ENCODE peak calls at places on chromosomes 3 and 15, in nine cellular contexts. N is BJ; B is AG08395; L is NCI-H1930; D is aorta; H is NCI-H187; O is H54; G is nucleus accumbens; M is activated naive CD4-positive, alpha-beta T cell treated with Interleukin-2 at 50 U/mL for 16 hours. A is an unnamed sample.

GRCh38 chr3:11379238-11379823 is 107.1 kb downstream of the ATG7 start:
- DNase-seq in N (peak), B (peak), L (peak), D (no peak), H (no peak), O (no peak), G (no peak), M (no peak), A (peak)

GRCh38 chr15:96331141-96331941 is 841 bp downstream of the NR2F2 start:
- DNase-seq in N (no peak), B (peak), L (no peak), D (peak), H (no peak), O (peak), G (no peak), M (no peak), A (no peak)

GRCh38 chr3:127784865-127785710 is 37.2 kb downstream of the MGLL start:
- DNase-seq in N (no peak), B (no peak), L (no peak), D (peak), H (peak), O (no peak), G (no peak), M (no peak), A (no peak)

GRCh38 chr15:58666957-58667356 is 82.5 kb downstream of the ADAM10 start:
- DNase-seq in N (no peak), B (peak), L (no peak), D (no peak), H (no peak), O (no peak), G (no peak), M (no peak), A (no peak)

GRCh38 chr3:112773864-112774263 is 72.8 kb downstream of the CD200R1L start:
- DNase-seq in N (no peak), B (no peak), L (no peak), D (no peak), H (no peak), O (no peak), G (no peak), M (peak), A (no peak)

GRCh38 chr3:124140751-124141150 is 148.8 kb upstream of the ROPN1 start:
- DNase-seq in N (no peak), B (no peak), L (no peak), D (no peak), H (no peak), O (no peak), G (no peak), M (no peak), A (no peak)

GRCh38 chr3:114155370-114155821 is 23.5 kb downstream of the DRD3 start:
- DNase-seq in N (no peak), B (no peak), L (peak), D (no peak), H (no peak), O (peak), G (no peak), M (peak), A (peak)

GRCh38 chr3:11434017-11434526 is 161.9 kb downstream of the ATG7 start:
- DNase-seq in N (peak), B (peak), L (no peak), D (no peak), H (no peak), O (no peak), G (peak), M (no peak), A (no peak)

GRCh38 chr3:46660543-46661523 is 32.6 kb downstream of the ALS2CL start:
- DNase-seq in N (no peak), B (no peak), L (no peak), D (no peak), H (no peak), O (no peak), G (no peak), M (no peak), A (no peak)

GRCh38 chr3:143951351-143951971 is 20.2 kb upstream of the DIPK2A start:
- DNase-seq in N (no peak), B (peak), L (no peak), D (no peak), H (no peak), O (no peak), G (no peak), M (peak), A (peak)

GRCh38 chr15:91541286-91541685 is 312.2 kb upstream of the SLCO3A1 start:
- DNase-seq in N (no peak), B (no peak), L (no peak), D (no peak), H (no peak), O (no peak), G (no peak), M (no peak), A (no peak)

GRCh38 chr15:91807122-91807521 is 46.4 kb upstream of the SLCO3A1 start:
- DNase-seq in N (no peak), B (no peak), L (peak), D (no peak), H (no peak), O (no peak), G (no peak), M (no peak), A (no peak)

GRCh38 chr3:58116161-58116955 is 94.4 kb downstream of the DNASE1L3 start:
- DNase-seq in N (no peak), B (no peak), L (no peak), D (no peak), H (no peak), O (no peak), G (no peak), M (peak), A (no peak)

GRCh38 chr15:65077981-65078352 is 1.4 kb downstream of the KBTBD13 start:
- DNase-seq in N (no peak), B (peak), L (no peak), D (peak), H (no peak), O (no peak), G (no peak), M (peak), A (no peak)

GRCh38 chr3:155956508-155957411 is 86.3 kb downstream of the GMPS start:
- DNase-seq in N (no peak), B (no peak), L (no peak), D (no peak), H (no peak), O (no peak), G (no peak), M (no peak), A (no peak)

GRCh38 chr3:186713499-186713898 is 3.7 kb upstream of the KNG1 start:
- DNase-seq in N (no peak), B (no peak), L (no peak), D (no peak), H (no peak), O (no peak), G (no peak), M (no peak), A (no peak)

GRCh38 chr3:135192929-135193328 is 397.9 kb downstream of the EPHB1 start:
- DNase-seq in N (no peak), B (peak), L (no peak), D (no peak), H (no peak), O (no peak), G (peak), M (no peak), A (no peak)

GRCh38 chr3:16512435-16513140 is 911 bp downstream of the RFTN1 start:
- DNase-seq in N (no peak), B (peak), L (no peak), D (peak), H (no peak), O (peak), G (no peak), M (peak), A (peak)

GRCh38 chr15:94723801-94724200 is 492.4 kb downstream of the MCTP2 start:
- DNase-seq in N (no peak), B (no peak), L (no peak), D (no peak), H (no peak), O (no peak), G (no peak), M (no peak), A (no peak)

GRCh38 chr3:175304437-175304836 is 445.3 kb downstream of the NAALADL2 start:
- DNase-seq in N (no peak), B (peak), L (no peak), D (no peak), H (no peak), O (no peak), G (no peak), M (no peak), A (no peak)

GRCh38 chr15:97623091-97623661 is 337.3 kb upstream of the ARRDC4 start:
- DNase-seq in N (no peak), B (no peak), L (no peak), D (no peak), H (no peak), O (no peak), G (no peak), M (no peak), A (no peak)

GRCh38 chr3:14691239-14691638 is 16.3 kb downstream of the C3orf20 start:
- DNase-seq in N (no peak), B (no peak), L (no peak), D (no peak), H (no peak), O (no peak), G (no peak), M (no peak), A (no peak)

GRCh38 chr3:109985942-109986555 is 648.7 kb upstream of the DPPA4 start:
- DNase-seq in N (no peak), B (no peak), L (no peak), D (no peak), H (no peak), O (no peak), G (no peak), M (no peak), A (no peak)

GRCh38 chr15:75786564-75786925 is 56.7 kb upstream of the UBE2Q2 start:
- DNase-seq in N (no peak), B (no peak), L (no peak), D (no peak), H (no peak), O (no peak), G (no peak), M (no peak), A (no peak)

GRCh38 chr3:3783675-3784074 is 15.6 kb upstream of the LRRN1 start:
- DNase-seq in N (no peak), B (no peak), L (no peak), D (no peak), H (no peak), O (no peak), G (no peak), M (no peak), A (no peak)

GRCh38 chr15:22257047-22257667 is 176.8 kb downstream of the OR4M2 start:
- DNase-seq in N (no peak), B (no peak), L (no peak), D (peak), H (no peak), O (no peak), G (no peak), M (no peak), A (no peak)

GRCh38 chr3:138797508-138798038 is 37.2 kb downstream of the PIK3CB start:
- DNase-seq in N (no peak), B (no peak), L (no peak), D (no peak), H (no peak), O (no peak), G (no peak), M (no peak), A (no peak)

GRCh38 chr3:169497567-169498257 is 165.8 kb downstream of the MECOM start:
- DNase-seq in N (peak), B (no peak), L (no peak), D (no peak), H (no peak), O (peak), G (no peak), M (no peak), A (no peak)

GRCh38 chr3:43737001-43737440 is 46.3 kb downstream of the ABHD5 start:
- DNase-seq in N (no peak), B (peak), L (no peak), D (no peak), H (no peak), O (no peak), G (no peak), M (no peak), A (no peak)

GRCh38 chr15:41994171-41994650 is 21.9 kb upstream of the EHD4 start:
- DNase-seq in N (no peak), B (no peak), L (no peak), D (peak), H (no peak), O (no peak), G (no peak), M (no peak), A (no peak)

GRCh38 chr3:187125319-187126031 is 13.8 kb downstream of the RPL39L start:
- DNase-seq in N (no peak), B (no peak), L (no peak), D (no peak), H (no peak), O (no peak), G (no peak), M (no peak), A (no peak)

GRCh38 chr3:123859177-123859576 is 25.0 kb downstream of the MYLK start:
- DNase-seq in N (no peak), B (no peak), L (no peak), D (no peak), H (no peak), O (no peak), G (no peak), M (no peak), A (no peak)

GRCh38 chr3:194824676-194825075 is 139.0 kb downstream of the FAM43A start:
- DNase-seq in N (peak), B (peak), L (no peak), D (no peak), H (no peak), O (peak), G (no peak), M (no peak), A (no peak)

GRCh38 chr15:94439158-94439557 is 207.8 kb downstream of the MCTP2 start:
- DNase-seq in N (no peak), B (no peak), L (no peak), D (no peak), H (no peak), O (no peak), G (no peak), M (no peak), A (no peak)

GRCh38 chr3:46110701-46111493 is 83.6 kb upstream of the XCR1 start:
- DNase-seq in N (no peak), B (peak), L (no peak), D (no peak), H (no peak), O (peak), G (peak), M (no peak), A (peak)

GRCh38 chr3:71463622-71464021 is 119.9 kb downstream of the FOXP1 start:
- DNase-seq in N (no peak), B (no peak), L (no peak), D (no peak), H (no peak), O (no peak), G (no peak), M (no peak), A (no peak)

GRCh38 chr3:52248165-52248541 is 2.6 kb downstream of the PPM1M start:
- DNase-seq in N (no peak), B (no peak), L (no peak), D (no peak), H (no peak), O (no peak), G (no peak), M (no peak), A (no peak)

GRCh38 chr3:152910211-152910610 is 75.3 kb downstream of the P2RY1 start:
- DNase-seq in N (no peak), B (no peak), L (no peak), D (no peak), H (no peak), O (no peak), G (no peak), M (no peak), A (no peak)

GRCh38 chr3:11553436-11554235 is 90.1 kb downstream of the VGLL4 start:
- DNase-seq in N (no peak), B (no peak), L (no peak), D (peak), H (no peak), O (no peak), G (no peak), M (no peak), A (no peak)